ENCODE peak calls at places on chromosomes 3 and 15, in six cellular contexts. Z is activated CD4-positive, alpha-beta T cell treated with anti-CD3 and anti-CD28 coated beads, Interleukin-2, amount 50 U/mL, for 48 hours; M is ELF-1; P is heart right ventricle; S is mucosa of gallbladder; A is naive B cell. Q is an unnamed sample.

GRCh38 chr3:194206375-194206774 is 70.4 kb downstream of the HES1 start:
- DNase-seq in Z (no peak), M (no peak), P (peak; percentile 34), S (peak; percentile 58), A (no peak), Q (no peak)

GRCh38 chr15:23877502-23878412 is 190.7 kb upstream of the NDN start:
- DNase-seq in Z (peak; percentile 44), M (peak; percentile 89), P (peak; percentile 31), S (peak; percentile 48), A (no peak), Q (no peak)

GRCh38 chr15:46450112-46450809 is 815.4 kb downstream of the SQOR start:
- DNase-seq in Z (no peak), M (no peak), P (no peak), S (no peak), A (no peak), Q (no peak)

GRCh38 chr3:195207056-195207455 is 63.9 kb downstream of the XXYLT1 start:
- DNase-seq in Z (no peak), M (no peak), P (no peak), S (peak; percentile 3), A (no peak), Q (no peak)

GRCh38 chr15:68829068-68829467 is 8.4 kb upstream of the ANP32A start:
- DNase-seq in Z (no peak), M (peak; percentile 27), P (no peak), S (no peak), A (peak; percentile 34), Q (no peak)

GRCh38 chr3:46609944-46610722 is 2.2 kb upstream of the FAM240A start:
- DNase-seq in Z (no peak), M (no peak), P (no peak), S (no peak), A (no peak), Q (no peak)

GRCh38 chr3:905217-905616 is 187.6 kb upstream of the CNTN6 start:
- DNase-seq in Z (no peak), M (no peak), P (no peak), S (no peak), A (no peak), Q (no peak)

GRCh38 chr3:129003578-129004112 is 2.5 kb downstream of the EFCC1 start:
- DNase-seq in Z (peak; percentile 35), M (peak; percentile 40), P (peak; percentile 36), S (no peak), A (no peak), Q (no peak)

GRCh38 chr3:5341610-5342009 is 154.1 kb downstream of the EDEM1 start:
- DNase-seq in Z (no peak), M (no peak), P (no peak), S (no peak), A (no peak), Q (no peak)

GRCh38 chr15:69805248-69805953 is 292.3 kb downstream of the TLE3 start:
- DNase-seq in Z (no peak), M (no peak), P (no peak), S (no peak), A (no peak), Q (no peak)

GRCh38 chr15:25784876-25785642 is 78.1 kb downstream of the ATP10A start:
- DNase-seq in Z (no peak), M (no peak), P (no peak), S (no peak), A (no peak), Q (no peak)

GRCh38 chr3:82080792-82081191 is 319.3 kb upstream of the GBE1 start:
- DNase-seq in Z (no peak), M (no peak), P (no peak), S (no peak), A (no peak), Q (no peak)

GRCh38 chr15:45091161-45091560 is 22.8 kb downstream of the DUOX2 start:
- DNase-seq in Z (no peak), M (no peak), P (no peak), S (no peak), A (no peak), Q (no peak)

GRCh38 chr3:178537123-178537754 is 1.0 kb downstream of the KCNMB2 start:
- DNase-seq in Z (no peak), M (no peak), P (no peak), S (no peak), A (no peak), Q (no peak)

GRCh38 chr3:151276038-151277027 is 2.0 kb downstream of the P2RY14 start:
- DNase-seq in Z (no peak), M (peak; percentile 30), P (no peak), S (no peak), A (peak; percentile 87), Q (no peak)

GRCh38 chr3:116367761-116368395 is 77.4 kb downstream of the LSAMP start:
- DNase-seq in Z (no peak), M (no peak), P (no peak), S (no peak), A (no peak), Q (no peak)

GRCh38 chr3:73500321-73500720 is 124.4 kb downstream of the PDZRN3 start:
- DNase-seq in Z (no peak), M (no peak), P (no peak), S (no peak), A (no peak), Q (no peak)

GRCh38 chr3:69085543-69086132 is 901 bp downstream of the ARL6IP5 start:
- DNase-seq in Z (no peak), M (peak; percentile 17), P (peak; percentile 33), S (no peak), A (no peak), Q (no peak)

GRCh38 chr3:183265157-183265642 is 12.1 kb downstream of the B3GNT5 start:
- DNase-seq in Z (no peak), M (peak; percentile 77), P (peak; percentile 21), S (no peak), A (no peak), Q (no peak)

Q was measured in GM12878.